ENCODE peak calls at places on chromosome 16, in nine cellular contexts. N is CD8-positive, alpha-beta memory T cell; L is mucosa of gallbladder; J is stimulated activated CD8-positive, alpha-beta memory T cell treated with anti-CD3 and anti-CD28 coated beads, Interleukin-12 subunit alpha, Interleukin-12 subunit beta, amount 100 ng/mL, for 1 hour; V is fibroblast of lung; Y is SHP77 treated with DMSO at 0.1 percent for 48 hours; R is thoracic aorta; M is activated CD8-positive, alpha-beta T cell treated with anti-CD3 and anti-CD28 coated beads for 36 hours; C is lung microvascular endothelial cell. Z is an unnamed sample.

GRCh38 chr16:1377406-1378010 is 25.8 kb downstream of the GNPTG start:
- DNase-seq in N (no peak), L (no peak), J (no peak), V (no peak), Y (no peak), R (no peak), M (no peak), C (no peak), Z (no peak)

GRCh38 chr16:84985079-84986065 is 26.0 kb downstream of the ZDHHC7 start:
- DNase-seq in N (no peak), L (no peak), J (no peak), V (peak), Y (no peak), R (no peak), M (no peak), C (no peak), Z (no peak)

GRCh38 chr16:72458035-72458434 is 286.1 kb upstream of the PMFBP1 start:
- DNase-seq in N (no peak), L (peak), J (no peak), V (no peak), Y (no peak), R (no peak), M (no peak), C (no peak), Z (no peak)

GRCh38 chr16:85473909-85474640 is 139.0 kb upstream of the GSE1 start:
- DNase-seq in N (no peak), L (no peak), J (no peak), V (no peak), Y (peak), R (no peak), M (no peak), C (no peak), Z (no peak)

GRCh38 chr16:86044881-86045600 is 146.1 kb downstream of the IRF8 start:
- DNase-seq in N (no peak), L (no peak), J (peak), V (no peak), Y (no peak), R (no peak), M (peak), C (no peak), Z (no peak)

GRCh38 chr16:68355447-68356248 is 44.8 kb downstream of the PRMT7 start:
- DNase-seq in N (no peak), L (no peak), J (no peak), V (no peak), Y (no peak), R (no peak), M (peak), C (no peak), Z (no peak)

GRCh38 chr16:51159296-51159695 is 8.2 kb upstream of the SALL1 start:
- DNase-seq in N (no peak), L (no peak), J (no peak), V (no peak), Y (no peak), R (no peak), M (no peak), C (no peak), Z (no peak)

GRCh38 chr16:11181889-11182279 is 74.1 kb downstream of the SOCS1 start:
- DNase-seq in N (no peak), L (no peak), J (no peak), V (peak), Y (no peak), R (no peak), M (peak), C (no peak), Z (no peak)

GRCh38 chr16:85017151-85017550 is 5.8 kb upstream of the ZDHHC7 start:
- DNase-seq in N (no peak), L (no peak), J (no peak), V (no peak), Y (no peak), R (no peak), M (peak), C (no peak), Z (no peak)

GRCh38 chr16:55510185-55510805 is 1.4 kb downstream of the LPCAT2 start:
- DNase-seq in N (no peak), L (no peak), J (no peak), V (no peak), Y (no peak), R (no peak), M (no peak), C (no peak), Z (no peak)

GRCh38 chr16:72934661-72935403 is 113.1 kb downstream of the ZFHX3 start:
- DNase-seq in N (no peak), L (no peak), J (no peak), V (peak), Y (no peak), R (no peak), M (no peak), C (no peak), Z (no peak)

GRCh38 chr16:49920397-49920796 is 64.5 kb upstream of the ZNF423 start:
- DNase-seq in N (no peak), L (no peak), J (no peak), V (no peak), Y (no peak), R (no peak), M (no peak), C (no peak), Z (no peak)

GRCh38 chr16:53631236-53631635 is 72.4 kb downstream of the RPGRIP1L start:
- DNase-seq in N (no peak), L (no peak), J (no peak), V (no peak), Y (no peak), R (no peak), M (no peak), C (no peak), Z (no peak)

GRCh38 chr16:88782454-88783390 is 2.3 kb downstream of the PIEZO1 start:
- DNase-seq in N (no peak), L (no peak), J (no peak), V (peak), Y (no peak), R (no peak), M (peak), C (peak), Z (no peak)

GRCh38 chr16:75997606-75998005 is 271.3 kb upstream of the CPHXL start:
- DNase-seq in N (no peak), L (no peak), J (no peak), V (no peak), Y (no peak), R (no peak), M (no peak), C (no peak), Z (no peak)

GRCh38 chr16:89720520-89720858 is 209 bp downstream of the VPS9D1 start:
- DNase-seq in N (no peak), L (no peak), J (no peak), V (peak), Y (peak), R (no peak), M (no peak), C (peak), Z (no peak)

GRCh38 chr16:86356804-86357203 is 153.5 kb upstream of the FOXF1 start:
- DNase-seq in N (no peak), L (no peak), J (no peak), V (no peak), Y (no peak), R (no peak), M (no peak), C (no peak), Z (no peak)

GRCh38 chr16:80573700-80574120 is 32.9 kb downstream of the DYNLRB2 start:
- DNase-seq in N (no peak), L (no peak), J (no peak), V (no peak), Y (no peak), R (no peak), M (no peak), C (no peak), Z (no peak)

GRCh38 chr16:68306633-68307032 is 4.1 kb downstream of the SLC7A6OS start:
- DNase-seq in N (no peak), L (no peak), J (no peak), V (no peak), Y (no peak), R (no peak), M (no peak), C (no peak), Z (no peak)

GRCh38 chr16:81524382-81524781 is 79.8 kb downstream of the CMIP start:
- DNase-seq in N (peak), L (no peak), J (peak), V (no peak), Y (no peak), R (no peak), M (peak), C (no peak), Z (no peak)

GRCh38 chr16:76926042-76926441 is 264.9 kb upstream of the MON1B start:
- DNase-seq in N (no peak), L (no peak), J (no peak), V (no peak), Y (no peak), R (no peak), M (no peak), C (no peak), Z (no peak)

GRCh38 chr16:56108724-56109123 is 82.6 kb upstream of the GNAO1 start:
- DNase-seq in N (no peak), L (no peak), J (no peak), V (no peak), Y (no peak), R (no peak), M (no peak), C (no peak), Z (no peak)